ENCODE peak calls at places on chromosomes 6 and 20, in four cellular contexts. G is MV-4-11, Y is Kasumi-1, S is NCI-H1417 treated with DMSO at 0.1 percent for 48 hours. H is an unnamed sample.

GRCh38 chr6:40328988-40329545 is 258.1 kb downstream of the LRFN2 start:
- DNase-seq in G (no peak), Y (no peak), S (no peak), H (no peak)

GRCh38 chr20:63264002-63264401 is 8.6 kb upstream of the ARFGAP1 start:
- DNase-seq in G (no peak), Y (no peak), S (no peak), H (no peak)

GRCh38 chr20:58909585-58909984 is 57.1 kb downstream of the GNAS start:
- DNase-seq in G (no peak), Y (no peak), S (no peak), H (no peak)

GRCh38 chr6:38423746-38424145 is 216.0 kb downstream of the BTBD9 start:
- DNase-seq in G (no peak), Y (no peak), S (no peak), H (no peak)

GRCh38 chr20:57656252-57656820 is 36.1 kb upstream of the ZBP1 start:
- DNase-seq in G (no peak), Y (no peak), S (no peak), H (no peak)

GRCh38 chr6:26122793-26123674 is 35.8 kb downstream of the HFE start:
- DNase-seq in G (peak; percentile 100), Y (peak; percentile 99), S (peak; percentile 94), H (peak; percentile 97)

GRCh38 chr6:105135056-105135455 is 44.8 kb downstream of the POPDC3 start:
- DNase-seq in G (no peak), Y (no peak), S (no peak), H (peak; percentile 32)

GRCh38 chr6:28941681-28942448 is 18.1 kb upstream of the TRIM27 start:
- DNase-seq in G (no peak), Y (no peak), S (no peak), H (no peak)

GRCh38 chr6:52539607-52540006 is 37.3 kb downstream of the TRAM2 start:
- DNase-seq in G (no peak), Y (no peak), S (no peak), H (no peak)

GRCh38 chr6:148304976-148305375 is 37.7 kb upstream of the SASH1 start:
- DNase-seq in G (no peak), Y (no peak), S (no peak), H (peak; percentile 60)

GRCh38 chr20:32638848-32639247 is 34.9 kb downstream of the C20orf203 start:
- DNase-seq in G (no peak), Y (no peak), S (no peak), H (no peak)

GRCh38 chr20:35312348-35312747 is 20.1 kb upstream of the FAM83C start:
- DNase-seq in G (no peak), Y (no peak), S (no peak), H (peak; percentile 93)

GRCh38 chr6:53956804-53957203 is 154.4 kb upstream of the MLIP start:
- DNase-seq in G (no peak), Y (no peak), S (no peak), H (no peak)

GRCh38 chr6:75201901-75202672 is 3.8 kb downstream of the COL12A1 start:
- DNase-seq in G (no peak), Y (no peak), S (no peak), H (no peak)

GRCh38 chr6:42569102-42570028 is 5.5 kb downstream of the UBR2 start:
- DNase-seq in G (peak; percentile 38), Y (no peak), S (no peak), H (peak; percentile 97)

GRCh38 chr20:37243076-37243936 is 18.3 kb downstream of the GHRH start:
- DNase-seq in G (no peak), Y (no peak), S (no peak), H (no peak)

GRCh38 chr6:30102701-30103629 is 9.9 kb downstream of the TRIM31 start:
- DNase-seq in G (peak; percentile 83), Y (peak; percentile 90), S (peak; percentile 6), H (peak; percentile 71)

GRCh38 chr20:51631011-51631950 is 88.8 kb upstream of the NFATC2 start:
- DNase-seq in G (peak; percentile 97), Y (peak; percentile 93), S (no peak), H (peak; percentile 100)

GRCh38 chr6:47145212-47145611 is 103.1 kb upstream of the ADGRF1 start:
- DNase-seq in G (no peak), Y (no peak), S (no peak), H (no peak)

GRCh38 chr6:157989541-157990289 is 8.1 kb downstream of the SYNJ2 start:
- DNase-seq in G (no peak), Y (peak; percentile 19), S (no peak), H (no peak)

GRCh38 chr6:11093065-11093590 is 506 bp upstream of the SMIM13 start:
- DNase-seq in G (peak; percentile 37), Y (no peak), S (peak; percentile 59), H (no peak)

GRCh38 chr6:116533233-116533957 is 12.1 kb downstream of the TRAPPC3L start:
- DNase-seq in G (peak; percentile 14), Y (no peak), S (no peak), H (no peak)

GRCh38 chr6:143427109-143427817 is 23.2 kb downstream of the ADAT2 start:
- DNase-seq in G (peak; percentile 52), Y (peak; percentile 69), S (peak; percentile 24), H (no peak)

GRCh38 chr6:129356129-129356528 is 353.8 kb downstream of the ARHGAP18 start:
- DNase-seq in G (no peak), Y (no peak), S (no peak), H (no peak)

GRCh38 chr6:153001767-153002612 is 519 bp downstream of the MTRF1L start:
- DNase-seq in G (no peak), Y (no peak), S (no peak), H (no peak)

GRCh38 chr20:2840967-2841531 is 504 bp downstream of the VPS16 start:
- DNase-seq in G (no peak), Y (peak; percentile 40), S (no peak), H (peak; percentile 49)